ENCODE peak calls at places on chromosomes 4 and X, in eight cellular contexts. V, S, E, C, J, H, Z and B are unnamed samples.
A peak's percentile ranks its signal among the peaks of the same experiment; 100 is the strongest.

GRCh38 chr4:176342384-176342783 is 22.6 kb downstream of the SPCS3 start:
- DNase-seq in V (no peak), S (no peak), E (no peak), C (no peak), J (no peak), H (no peak), Z (no peak), B (no peak)

GRCh38 chrX:155864655-155865054 is 16.5 kb upstream of the VAMP7 start:
- DNase-seq in V (no peak), S (peak; percentile 28), E (no peak), C (no peak), J (no peak), H (no peak), Z (no peak), B (no peak)

GRCh38 chr4:100929753-100930152 is 411.9 kb upstream of the EMCN start:
- DNase-seq in V (no peak), S (no peak), E (no peak), C (no peak), J (no peak), H (no peak), Z (no peak), B (no peak)

GRCh38 chr4:52032005-52032404 is 6.1 kb downstream of the SGCB start:
- DNase-seq in V (no peak), S (no peak), E (no peak), C (no peak), J (no peak), H (no peak), Z (no peak), B (no peak)

GRCh38 chrX:153361781-153362397 is 27.9 kb downstream of the ZNF275 start:
- DNase-seq in V (no peak), S (no peak), E (no peak), C (no peak), J (no peak), H (no peak), Z (no peak), B (no peak)

GRCh38 chrX:23699636-23700194 is 32.4 kb downstream of the PRDX4 start:
- DNase-seq in V (peak; percentile 31), S (peak; percentile 6), E (peak; percentile 9), C (no peak), J (no peak), H (peak; percentile 64), Z (no peak), B (no peak)

GRCh38 chrX:6660567-6661252 is 125.8 kb upstream of the VCX3A start:
- DNase-seq in V (no peak), S (no peak), E (no peak), C (no peak), J (no peak), H (no peak), Z (no peak), B (no peak)

GRCh38 chr4:80202784-80203553 is 5.7 kb downstream of the PRDM8 start:
- DNase-seq in V (no peak), S (peak; percentile 30), E (peak; percentile 63), C (no peak), J (no peak), H (peak; percentile 41), Z (peak; percentile 25), B (peak; percentile 77)

GRCh38 chr4:154779362-154779947 is 1.6 kb upstream of the RBM46 start:
- DNase-seq in V (no peak), S (peak; percentile 51), E (no peak), C (peak; percentile 48), J (no peak), H (no peak), Z (no peak), B (no peak)

GRCh38 chr4:106315476-106315967 is 487 bp downstream of the TBCK start:
- DNase-seq in V (peak; percentile 30), S (peak; percentile 83), E (no peak), C (peak; percentile 57), J (no peak), H (no peak), Z (no peak), B (no peak)